ENCODE peak calls at places on chromosomes 7 and 10, in nine cellular contexts. W, N, E, S, C, V, G, O and F are unnamed samples.

GRCh38 chr10:987635-987905 is 664 bp upstream of the GTPBP4 start:
- DNase-seq in W (no peak), N (no peak), E (no peak), S (peak), C (no peak), V (no peak), G (no peak), O (no peak), F (no peak)

GRCh38 chr7:140084972-140085371 is 22.2 kb upstream of the PARP12 start:
- DNase-seq in W (no peak), N (no peak), E (no peak), S (no peak), C (no peak), V (no peak), G (no peak), O (no peak), F (no peak)

GRCh38 chr10:78650122-78650521 is 418.6 kb upstream of the ZMIZ1 start:
- DNase-seq in W (no peak), N (no peak), E (no peak), S (no peak), C (no peak), V (peak), G (no peak), O (no peak), F (no peak)

GRCh38 chr7:99224263-99224947 is 16.5 kb upstream of the KPNA7 start:
- DNase-seq in W (no peak), N (peak), E (peak), S (no peak), C (no peak), V (peak), G (peak), O (no peak), F (no peak)

GRCh38 chr7:8065356-8065813 is 96.8 kb downstream of the GLCCI1 start:
- DNase-seq in W (no peak), N (no peak), E (no peak), S (no peak), C (no peak), V (peak), G (no peak), O (no peak), F (no peak)

GRCh38 chr7:151114151-151115090 is 28.1 kb downstream of the AGAP3 start:
- DNase-seq in W (peak), N (no peak), E (no peak), S (peak), C (no peak), V (no peak), G (no peak), O (no peak), F (no peak)

GRCh38 chr10:103177123-103177522 is 15.9 kb downstream of the NT5C2 start:
- DNase-seq in W (no peak), N (no peak), E (no peak), S (no peak), C (no peak), V (no peak), G (no peak), O (no peak), F (no peak)

GRCh38 chr10:62632071-62632809 is 172.3 kb upstream of the ADO start:
- DNase-seq in W (no peak), N (no peak), E (no peak), S (no peak), C (no peak), V (no peak), G (no peak), O (peak), F (peak)

GRCh38 chr7:43648725-43649406 is 66.0 kb downstream of the STK17A start:
- DNase-seq in W (no peak), N (no peak), E (no peak), S (no peak), C (no peak), V (peak), G (no peak), O (peak), F (peak)

GRCh38 chr7:18228686-18229085 is 201.0 kb upstream of the PRPS1L1 start:
- DNase-seq in W (no peak), N (no peak), E (no peak), S (no peak), C (no peak), V (no peak), G (no peak), O (no peak), F (no peak)

GRCh38 chr7:92836489-92837213 is at the start of gene CDK6:
- DNase-seq in W (peak), N (peak), E (peak), S (peak), C (peak), V (peak), G (no peak), O (peak), F (no peak)

GRCh38 chr10:27019827-27020226 is 80.5 kb downstream of the ANKRD26 start:
- DNase-seq in W (no peak), N (no peak), E (no peak), S (no peak), C (no peak), V (no peak), G (no peak), O (no peak), F (no peak)

GRCh38 chr7:42746226-42746625 is 165.6 kb downstream of the C7orf25 start:
- DNase-seq in W (no peak), N (no peak), E (no peak), S (no peak), C (no peak), V (no peak), G (no peak), O (no peak), F (no peak)

GRCh38 chr10:61890430-61890829 is 11.1 kb upstream of the ARID5B start:
- DNase-seq in W (no peak), N (no peak), E (no peak), S (no peak), C (no peak), V (peak), G (no peak), O (no peak), F (no peak)

GRCh38 chr10:22570733-22571430 is 143.5 kb downstream of the PIP4K2A start:
- DNase-seq in W (no peak), N (no peak), E (no peak), S (no peak), C (no peak), V (no peak), G (no peak), O (no peak), F (no peak)

GRCh38 chr7:84482476-84482875 is 287.9 kb upstream of the SEMA3A start:
- DNase-seq in W (no peak), N (no peak), E (no peak), S (no peak), C (no peak), V (no peak), G (no peak), O (no peak), F (no peak)

GRCh38 chr10:104235801-104236200 is 3.6 kb upstream of the CFAP43 start:
- DNase-seq in W (no peak), N (no peak), E (no peak), S (no peak), C (no peak), V (no peak), G (no peak), O (no peak), F (no peak)

GRCh38 chr7:46972205-46972604 is 609.7 kb downstream of the TNS3 start:
- DNase-seq in W (no peak), N (no peak), E (no peak), S (no peak), C (no peak), V (peak), G (no peak), O (no peak), F (no peak)

GRCh38 chr10:26890956-26891355 is 30.2 kb upstream of the ABI1 start:
- DNase-seq in W (peak), N (peak), E (no peak), S (peak), C (no peak), V (peak), G (peak), O (no peak), F (peak)

GRCh38 chr10:32982293-32982709 is 24.3 kb upstream of the ITGB1 start:
- DNase-seq in W (no peak), N (no peak), E (no peak), S (no peak), C (no peak), V (peak), G (no peak), O (no peak), F (no peak)

GRCh38 chr7:69342154-69342884 is 256.0 kb upstream of the AUTS2 start:
- DNase-seq in W (no peak), N (no peak), E (no peak), S (no peak), C (no peak), V (peak), G (no peak), O (no peak), F (no peak)

GRCh38 chr10:24215603-24216002 is 6.7 kb downstream of the KIAA1217 start:
- DNase-seq in W (no peak), N (no peak), E (no peak), S (no peak), C (no peak), V (no peak), G (no peak), O (no peak), F (no peak)

GRCh38 chr7:64946772-64947171 is 43.7 kb downstream of the ZNF273 start:
- DNase-seq in W (peak), N (peak), E (no peak), S (peak), C (no peak), V (no peak), G (no peak), O (no peak), F (no peak)

DNA sequence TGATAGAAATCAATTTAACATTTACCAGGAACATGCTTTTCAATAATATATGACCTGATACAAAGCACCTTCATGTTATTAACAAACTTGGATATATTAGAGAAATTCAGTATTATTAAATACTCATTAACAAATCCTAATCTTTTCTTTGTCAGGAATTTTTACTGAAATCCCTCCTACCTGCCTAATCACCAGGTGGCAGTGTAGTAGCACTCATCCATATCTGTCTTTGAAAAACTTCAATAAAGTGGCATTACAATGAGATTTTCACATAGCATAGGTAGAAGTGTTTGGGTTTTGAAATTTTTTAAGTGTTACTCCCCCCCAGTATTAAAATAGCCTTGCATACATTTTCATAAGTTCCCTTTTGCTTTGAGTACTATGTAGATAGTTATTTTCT is 1246.6 kb upstream of the LRRN3 start:
- DNase-seq in W (no peak), N (peak), E (peak), S (no peak), C (no peak), V (no peak), G (no peak), O (no peak), F (no peak)
- TF ChIP-seq CTCF in W (peak), N (peak), E (peak), S (peak), C (peak), V (no peak), G (peak), O (peak), F (no peak)

DNA sequence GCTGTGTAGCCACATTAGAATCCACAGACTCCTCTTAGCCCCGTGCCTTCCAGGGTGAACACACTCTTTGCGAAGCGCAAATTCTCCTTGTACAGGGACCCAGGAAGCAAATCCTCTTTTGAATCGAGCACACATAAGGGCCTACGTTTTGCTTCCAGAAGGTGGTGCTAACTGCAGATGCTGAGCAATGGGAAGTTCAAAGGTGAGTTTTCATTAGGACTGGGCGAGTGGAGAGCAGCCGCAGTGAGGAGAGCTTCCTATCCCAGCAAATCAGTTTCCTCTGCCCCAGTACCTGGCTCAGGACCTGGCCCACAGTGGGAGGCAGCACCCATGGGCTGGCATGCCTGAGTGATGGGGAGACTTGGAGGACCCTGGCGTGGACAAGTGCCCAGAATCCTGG is 23.5 kb upstream of the GPR26 start:
- DNase-seq in W (no peak), N (peak), E (no peak), S (peak), C (no peak), V (no peak), G (no peak), O (no peak), F (no peak)
- TF ChIP-seq CTCF in W (no peak), N (peak), E (peak), S (peak), C (no peak), V (no peak), G (peak), O (no peak), F (no peak)

GRCh38 chr7:91247497-91247896 is 16.7 kb upstream of the FZD1 start:
- DNase-seq in W (no peak), N (no peak), E (no peak), S (no peak), C (no peak), V (no peak), G (no peak), O (no peak), F (no peak)
- TF ChIP-seq CTCF in W (no peak), N (no peak), E (no peak), S (peak), C (peak), V (no peak), G (no peak), O (no peak), F (no peak)

GRCh38 chr10:93916257-93917063 is 22.7 kb downstream of the SLC35G1 start:
- DNase-seq in W (no peak), N (peak), E (peak), S (no peak), C (no peak), V (peak), G (no peak), O (no peak), F (no peak)
- TF ChIP-seq CTCF in W (peak), N (peak), E (peak), S (peak), C (peak), V (peak), G (peak), O (no peak), F (peak)